ENCODE peak calls at places on chromosomes 13 and 19, in four cellular contexts. B, O, P and J are unnamed samples.

GRCh38 chr13:44591316-44591715 is 15.2 kb upstream of the TSC22D1 start:
- ATAC-seq in P (no peak), O (no peak), B (peak), J (no peak)

GRCh38 chr13:40207110-40207478 is 459.3 kb downstream of the FOXO1 start:
- ATAC-seq in P (peak), O (no peak), B (no peak), J (no peak)

GRCh38 chr19:15584541-15585115 is 30.4 kb upstream of the CYP4F8 start:
- ATAC-seq in B (peak), P (peak), O (peak), J (peak)

GRCh38 chr13:39586142-39586541 is 16.9 kb downstream of the LHFPL6 start:
- ATAC-seq in P (no peak), O (no peak), B (no peak), J (no peak)

GRCh38 chr13:94710881-94711560 is 1.3 kb downstream of the SOX21 start:
- ATAC-seq in P (no peak), B (no peak), O (no peak), J (peak)

GRCh38 chr19:20776083-20777076 is at the start of gene ZNF66:
- ATAC-seq in B (peak), P (peak), O (peak), J (peak)

GRCh38 chr13:22940090-22940710 is 240.6 kb upstream of the SGCG start:
- ATAC-seq in O (no peak), P (peak), B (no peak), J (no peak)

GRCh38 chr19:35124098-35125060 is 8.8 kb downstream of the FXYD3 start:
- ATAC-seq in O (peak), B (peak), P (peak), J (peak)

GRCh38 chr19:54431255-54431838 is 16.1 kb downstream of the TTYH1 start:
- ATAC-seq in P (no peak), B (no peak), O (peak), J (no peak)

GRCh38 chr13:21537105-21537504 is 66.9 kb downstream of the MICU2 start:
- ATAC-seq in P (no peak), O (no peak), B (no peak), J (no peak)

GRCh38 chr19:49391581-49392399 is 3.7 kb downstream of the KASH5 start:
- ATAC-seq in O (peak), P (peak), B (peak), J (peak)

GRCh38 chr13:74273591-74273990 is 139.4 kb upstream of the KLF12 start:
- ATAC-seq in B (no peak), P (no peak), O (peak), J (no peak)

GRCh38 chr13:39254606-39255005 is 216.3 kb downstream of the NHLRC3 start:
- ATAC-seq in B (no peak), O (peak), P (no peak), J (no peak)

GRCh38 chr13:49678172-49678914 is 12.9 kb downstream of the EBPL start:
- ATAC-seq in B (no peak), P (no peak), O (no peak), J (no peak)

GRCh38 chr13:67298297-67298696 is 68.2 kb upstream of the PCDH9 start:
- ATAC-seq in O (no peak), P (no peak), B (no peak), J (no peak)

GRCh38 chr19:51693819-51694218 is 689 bp downstream of the SPACA6 start:
- ATAC-seq in P (no peak), B (no peak), O (no peak), J (no peak)

GRCh38 chr13:28161370-28161769 is 23.0 kb downstream of the PAN3 start:
- ATAC-seq in O (peak), P (no peak), B (peak), J (peak)

GRCh38 chr13:102571075-102571474 is 25.7 kb upstream of the TPP2 start:
- ATAC-seq in P (no peak), O (no peak), B (no peak), J (no peak)

GRCh38 chr13:97502691-97503090 is 68.7 kb downstream of the RAP2A start:
- ATAC-seq in O (no peak), B (no peak), P (no peak), J (no peak)